ENCODE peak calls at places on chromosomes 5 and 9, in five cellular contexts. L is HFFc6, W is HL-60, K is cardiac fibroblast, T is bronchial epithelial cell. O is an unnamed sample.

GRCh38 chr5:56440871-56441740 is 208.0 kb upstream of the ANKRD55 start:
- DNase-seq in L (peak), W (peak), K (peak), T (peak), O (no peak)

GRCh38 chr9:69971643-69972449 is 71.8 kb upstream of the MAMDC2 start:
- DNase-seq in L (peak), W (peak), K (peak), T (peak), O (no peak)

GRCh38 chr5:154818459-154819116 is 31.8 kb downstream of the FAXDC2 start:
- DNase-seq in L (no peak), W (no peak), K (no peak), T (no peak), O (no peak)

GRCh38 chr9:132078369-132079356 is 1.0 kb downstream of the MED27 start:
- DNase-seq in L (peak), W (peak), K (peak), T (peak), O (no peak)

GRCh38 chr9:77927265-77927664 is 104.3 kb downstream of the GNAQ start:
- DNase-seq in L (peak), W (peak), K (peak), T (no peak), O (no peak)

GRCh38 chr5:139180850-139181785 is 17.1 kb downstream of the SIL1 start:
- DNase-seq in L (no peak), W (no peak), K (peak), T (no peak), O (no peak)

GRCh38 chr5:1944408-1944807 is 61.7 kb upstream of the IRX4 start:
- DNase-seq in L (no peak), W (no peak), K (no peak), T (no peak), O (no peak)

GRCh38 chr9:137156567-137157375 is 13.1 kb downstream of the LRRC26 start:
- DNase-seq in L (no peak), W (no peak), K (peak), T (no peak), O (no peak)

GRCh38 chr9:99399476-99399875 is 177.4 kb downstream of the SEC61B start:
- DNase-seq in L (no peak), W (no peak), K (no peak), T (no peak), O (no peak)

GRCh38 chr5:177478711-177479646 is 5.5 kb upstream of the DBN1 start:
- DNase-seq in L (no peak), W (peak), K (peak), T (peak), O (no peak)

GRCh38 chr5:132461235-132461634 is 29.3 kb downstream of the IRF1 start:
- DNase-seq in L (no peak), W (no peak), K (no peak), T (no peak), O (no peak)

GRCh38 chr5:111494350-111494999 is 17.9 kb downstream of the STARD4 start:
- DNase-seq in L (no peak), W (no peak), K (no peak), T (peak), O (no peak)

GRCh38 chr9:120436937-120437592 is 142.9 kb downstream of the CDK5RAP2 start:
- DNase-seq in L (no peak), W (peak), K (peak), T (no peak), O (no peak)

GRCh38 chr5:160129841-160130240 is 10.6 kb upstream of the PWWP2A start:
- DNase-seq in L (peak), W (no peak), K (peak), T (no peak), O (no peak)

GRCh38 chr9:137172907-137173794 is 1.3 kb upstream of the TMEM210 start:
- DNase-seq in L (no peak), W (peak), K (no peak), T (no peak), O (no peak)

GRCh38 chr5:76819851-76820280 is 1.0 kb downstream of the F2RL1 start:
- DNase-seq in L (no peak), W (no peak), K (peak), T (no peak), O (no peak)

GRCh38 chr5:132742158-132742557 is 4.8 kb upstream of the KIF3A start:
- DNase-seq in L (no peak), W (no peak), K (no peak), T (no peak), O (no peak)

GRCh38 chr5:130715541-130715940 is 449.5 kb downstream of the HINT1 start:
- DNase-seq in L (no peak), W (no peak), K (no peak), T (peak), O (no peak)

GRCh38 chr5:172766287-172767104 is 4.5 kb downstream of the DUSP1 start:
- DNase-seq in L (peak), W (no peak), K (peak), T (peak), O (no peak)

GRCh38 chr9:31188496-31188895 is 1195.9 kb upstream of the ACO1 start:
- DNase-seq in L (no peak), W (no peak), K (no peak), T (no peak), O (no peak)

GRCh38 chr5:61827445-61827975 is 478.5 kb upstream of the KIF2A start:
- DNase-seq in L (no peak), W (no peak), K (no peak), T (no peak), O (no peak)

GRCh38 chr9:112831281-112831851 is 59.3 kb downstream of the SLC46A2 start:
- DNase-seq in L (no peak), W (peak), K (peak), T (peak), O (no peak)

GRCh38 chr5:110917161-110917875 is 154.2 kb upstream of the TSLP start:
- DNase-seq in L (peak), W (no peak), K (peak), T (no peak), O (no peak)

GRCh38 chr5:1291611-1292080 is 3.2 kb downstream of the TERT start:
- DNase-seq in L (no peak), W (no peak), K (no peak), T (no peak), O (peak)

GRCh38 chr5:140035881-140036280 is 7.2 kb downstream of the NRG2 start:
- DNase-seq in L (no peak), W (no peak), K (no peak), T (no peak), O (no peak)

GRCh38 chr5:91307023-91307422 is 76.1 kb downstream of the ARRDC3 start:
- DNase-seq in L (peak), W (no peak), K (peak), T (peak), O (no peak)

GRCh38 chr5:31427013-31427783 is 104.7 kb downstream of the DROSHA start:
- DNase-seq in L (no peak), W (no peak), K (peak), T (no peak), O (no peak)

GRCh38 chr9:119078015-119078414 is 291.2 kb downstream of the BRINP1 start:
- DNase-seq in L (no peak), W (no peak), K (no peak), T (no peak), O (no peak)

GRCh38 chr5:159353661-159354252 is 23.5 kb upstream of the IL12B start:
- DNase-seq in L (no peak), W (no peak), K (no peak), T (peak), O (no peak)

DNA sequence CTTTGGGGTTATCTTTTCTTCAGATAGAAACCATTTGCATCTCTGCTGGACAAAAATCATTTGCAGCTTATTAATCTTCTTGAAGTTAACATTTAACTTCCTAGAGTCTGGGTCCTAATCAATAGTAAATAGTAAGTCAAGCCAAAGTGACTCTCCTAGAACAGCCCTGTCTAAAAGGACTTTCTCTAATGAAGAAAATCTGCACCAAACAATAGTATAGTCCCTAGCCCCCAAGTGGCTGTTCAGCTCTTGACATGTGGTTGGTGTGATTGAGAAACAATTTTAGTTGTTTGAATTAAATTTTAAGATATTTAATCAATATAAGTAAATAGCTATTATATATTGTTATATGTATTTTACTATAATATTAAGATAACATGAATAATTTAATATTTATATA is 64.6 kb upstream of the SHB start:
- DNase-seq in L (no peak), W (no peak), K (no peak), T (no peak), O (no peak)
- TF ChIP-seq CTCF in L (peak), W (no peak), K (no peak), T (no peak), O (peak)

DNA sequence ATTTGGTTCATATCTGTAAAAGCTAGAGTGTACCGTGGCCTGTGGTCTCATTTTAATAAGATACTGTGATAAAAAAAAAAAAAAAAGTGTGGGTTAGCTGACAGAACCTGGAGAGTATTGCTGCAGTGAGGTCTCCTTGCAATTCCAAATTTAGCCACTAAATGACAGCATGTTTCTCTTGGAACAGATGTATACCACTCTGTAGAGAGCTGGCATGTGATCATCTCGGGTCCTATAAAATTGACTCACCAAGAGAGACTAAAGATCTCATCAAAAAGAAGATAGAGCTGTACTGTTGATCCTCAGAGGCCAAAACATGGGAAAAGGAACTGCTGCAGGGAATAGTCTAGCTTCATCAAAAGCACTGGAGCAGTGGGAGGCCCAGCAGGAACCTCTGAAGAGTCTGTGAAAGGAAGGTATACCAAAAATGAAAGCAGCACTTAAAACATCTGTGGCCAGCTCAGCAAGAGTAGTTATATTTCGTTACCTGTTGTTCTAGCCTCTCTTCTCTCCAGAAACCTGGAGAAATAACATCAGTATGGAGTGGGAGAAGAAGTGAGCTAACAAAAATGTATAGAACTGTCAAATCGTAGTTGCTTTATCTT is 826.8 kb downstream of the EFNA5 start:
- DNase-seq in L (no peak), W (no peak), K (peak), T (peak), O (no peak)
- TF ChIP-seq CTCF in L (no peak), W (no peak), K (no peak), T (peak), O (peak)

GRCh38 chr9:133996531-133997520 is 4.7 kb upstream of the VAV2 start:
- DNase-seq in L (no peak), W (no peak), K (peak), T (no peak), O (peak)
- TF ChIP-seq CTCF in L (no peak), W (no peak), K (no peak), T (no peak), O (no peak)

GRCh38 chr5:10140195-10140973 is 109.3 kb downstream of the ATPSCKMT start:
- DNase-seq in L (peak), W (no peak), K (no peak), T (no peak), O (no peak)
- TF ChIP-seq CTCF in L (peak), W (no peak), K (peak), T (peak), O (peak)

GRCh38 chr9:113996531-113997001 is 81.5 kb downstream of the AMBP start:
- DNase-seq in L (no peak), W (no peak), K (no peak), T (no peak), O (no peak)
- TF ChIP-seq CTCF in L (no peak), W (no peak), K (no peak), T (no peak), O (no peak)

DNA sequence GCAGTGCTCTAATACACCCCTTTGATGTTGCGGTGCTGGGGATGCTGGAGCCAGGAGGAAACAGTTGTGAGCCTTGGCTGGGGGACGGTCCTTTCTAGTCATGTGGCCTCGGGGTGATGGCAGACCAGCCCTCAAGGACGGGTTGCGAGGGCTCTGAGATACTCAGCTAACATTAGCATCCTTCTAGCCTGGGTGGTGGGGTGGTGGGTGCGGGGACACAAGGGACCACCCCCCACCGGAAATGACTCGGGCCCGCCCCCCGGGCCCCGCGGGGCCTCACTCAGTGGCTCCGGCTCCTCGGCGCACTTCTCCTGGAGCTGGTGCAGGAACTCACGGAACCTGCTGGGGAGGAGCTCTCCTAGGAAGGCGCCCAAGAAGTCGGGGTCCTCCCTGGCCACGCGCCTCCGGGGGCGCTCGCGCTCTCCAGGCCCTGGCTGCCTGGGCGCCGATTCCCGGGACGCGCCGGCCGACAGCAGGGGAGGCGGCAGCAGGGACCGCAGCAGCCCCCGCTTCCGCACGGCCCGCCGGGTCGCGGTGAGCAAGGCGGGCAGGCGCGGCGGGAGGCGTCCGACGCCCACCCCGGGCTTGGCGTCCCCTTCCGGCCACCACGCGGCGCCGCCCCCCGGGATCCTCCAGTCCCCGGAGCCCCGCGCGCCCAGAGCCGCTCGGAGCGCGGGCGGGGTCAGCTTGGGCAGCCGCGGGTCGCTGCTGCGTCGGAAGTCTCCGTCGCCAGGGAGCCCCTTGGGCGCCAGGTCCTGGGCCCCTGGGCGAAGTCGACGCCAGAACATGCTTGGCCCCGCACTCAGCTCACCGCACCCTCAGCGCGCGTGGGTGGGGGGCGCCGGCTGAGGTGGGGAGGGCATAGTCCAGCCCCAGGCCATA is 873 bp downstream of the C9orf50 start:
- DNase-seq in L (no peak), W (no peak), K (no peak), T (no peak), O (no peak)
- TF ChIP-seq CTCF in L (peak), W (no peak), K (no peak), T (peak), O (peak)

GRCh38 chr9:1457460-1457859 is 407.3 kb downstream of the DMRT2 start:
- DNase-seq in L (no peak), W (no peak), K (no peak), T (no peak), O (no peak)

GRCh38 chr9:1458503-1458902 is 408.3 kb downstream of the DMRT2 start:
- DNase-seq in L (peak), W (no peak), K (peak), T (peak), O (no peak)

GRCh38 chr9:1462626-1463308 is 412.6 kb downstream of the DMRT2 start:
- DNase-seq in L (no peak), W (no peak), K (no peak), T (peak), O (no peak)

GRCh38 chr9:1456301-1456999 is 406.3 kb downstream of the DMRT2 start:
- DNase-seq in L (no peak), W (no peak), K (no peak), T (peak), O (no peak)

GRCh38 chr9:1460143-1460769 is 410.1 kb downstream of the DMRT2 start:
- DNase-seq in L (no peak), W (peak), K (no peak), T (peak), O (no peak)
- TF ChIP-seq CTCF in L (peak), W (peak), K (no peak), T (peak), O (no peak)

GRCh38 chr9:126702501-126703329 is 89.0 kb downstream of the LMX1B start:
- DNase-seq in L (no peak), W (no peak), K (no peak), T (no peak), O (peak)
- TF ChIP-seq CTCF in L (peak), W (peak), K (peak), T (peak), O (peak)

DNA sequence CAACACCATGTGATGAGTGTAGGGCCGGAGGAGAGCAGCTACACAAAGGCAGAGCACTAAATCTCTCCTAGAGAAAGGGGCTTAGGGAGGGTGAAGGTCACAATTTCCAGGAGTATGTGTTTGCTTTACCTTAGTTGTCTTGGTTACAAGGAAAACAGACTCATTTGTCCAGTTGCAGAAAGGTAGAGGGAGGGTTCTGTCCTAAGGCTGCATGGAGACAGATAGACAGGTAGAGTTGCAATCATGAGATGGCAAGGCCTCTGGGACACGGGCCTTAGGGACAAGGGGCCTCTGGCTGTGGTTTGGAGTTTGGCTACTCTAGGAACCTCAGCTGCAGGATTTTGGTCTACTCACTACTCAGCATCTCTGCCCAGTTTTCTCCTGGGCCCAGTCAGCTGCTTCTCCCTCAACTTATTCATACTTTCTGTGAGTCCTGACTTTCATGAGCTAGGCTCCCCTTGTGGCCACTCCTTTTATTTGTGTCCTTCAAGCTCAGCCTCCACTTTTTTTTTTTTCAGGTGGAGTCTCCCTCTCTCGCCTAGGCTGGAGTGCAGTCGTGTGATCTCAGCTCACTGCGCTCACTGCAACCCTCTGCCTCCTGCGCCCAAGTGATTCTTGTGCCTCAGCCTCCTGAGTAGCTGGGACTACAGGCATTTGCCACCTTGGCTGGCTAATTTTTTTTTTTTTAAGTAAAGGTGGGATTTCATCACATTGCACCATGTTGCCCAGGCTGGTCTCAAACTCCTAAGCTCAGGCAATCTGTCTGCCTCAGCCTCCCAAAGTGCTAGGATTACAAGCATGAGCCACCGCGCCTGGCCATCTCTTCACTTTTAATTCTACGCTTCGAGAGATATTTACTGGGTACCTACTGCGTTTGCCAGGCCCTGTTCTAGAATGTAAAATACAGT is 76.6 kb downstream of the PTPDC1 start:
- DNase-seq in L (no peak), W (no peak), K (no peak), T (no peak), O (no peak)
- TF ChIP-seq CTCF in L (peak), W (no peak), K (peak), T (no peak), O (peak)